ENCODE peak calls at places on chromosomes 16 and 17, in five cellular contexts. V is mesenchymal stem cell, W is WTC11, I is NT2/D1, K is fibroblast of mammary gland. X is an unnamed sample.

GRCh38 chr16:70444249-70445063 is 5.6 kb upstream of the ST3GAL2 start:
- DNase-seq in W (no peak), I (no peak), K (no peak), V (no peak), X (no peak)

GRCh38 chr17:9230346-9230745 is 209.0 kb downstream of the NTN1 start:
- DNase-seq in I (no peak), V (peak), K (peak), W (no peak), X (no peak)

GRCh38 chr17:17235212-17236174 is 1.5 kb downstream of the FLCN start:
- DNase-seq in K (peak), I (no peak), V (peak), W (no peak), X (no peak)

GRCh38 chr17:9104370-9105041 is 83.2 kb downstream of the NTN1 start:
- DNase-seq in V (no peak), K (no peak), W (no peak), I (no peak), X (no peak)

GRCh38 chr16:88685156-88686061 is 898 bp downstream of the SNAI3 start:
- DNase-seq in K (peak), W (peak), I (no peak), V (peak), X (no peak)

GRCh38 chr16:30649725-30650368 is 913 bp upstream of the PRR14 start:
- DNase-seq in I (no peak), V (no peak), K (no peak), W (no peak), X (no peak)

GRCh38 chr16:88804552-88805339 is 1.2 kb downstream of the CDT1 start:
- DNase-seq in W (peak), K (no peak), I (no peak), V (no peak), X (peak)

GRCh38 chr16:81140930-81141780 is 45.0 kb upstream of the GCSH start:
- DNase-seq in I (peak), K (no peak), W (peak), V (no peak), X (peak)

GRCh38 chr16:19753815-19754643 is 36.0 kb downstream of the IQCK start:
- DNase-seq in I (no peak), V (peak), K (peak), W (no peak), X (no peak)

X was measured in H9.